ENCODE peak calls at places on chromosomes 2 and 18, in six cellular contexts. J, W, U, R, E and A are unnamed samples.

GRCh38 chr2:236483102-236483501 is 86.5 kb upstream of the ACKR3 start:
- DNase-seq in J (no peak), R (no peak), U (no peak), W (no peak), E (no peak), A (no peak)

GRCh38 chr18:62585274-62586147 is 62.7 kb downstream of the ZCCHC2 start:
- DNase-seq in U (no peak), R (no peak), W (no peak), J (no peak), E (no peak), A (no peak)

GRCh38 chr2:10549196-10549595 is 101.1 kb upstream of the ODC1 start:
- DNase-seq in R (no peak), W (no peak), E (no peak), U (no peak), J (no peak), A (no peak)

GRCh38 chr2:8538531-8538930 is 143.3 kb upstream of the ID2 start:
- DNase-seq in U (no peak), W (peak; percentile 59), E (no peak), J (no peak), R (no peak), A (no peak)

GRCh38 chr18:21306368-21306767 is 64.3 kb downstream of the GREB1L start:
- DNase-seq in J (no peak), E (no peak), U (no peak), W (no peak), R (no peak), A (no peak)

GRCh38 chr2:67952066-67952465 is 110.7 kb downstream of the C1D start:
- DNase-seq in R (no peak), U (no peak), W (no peak), J (no peak), E (no peak), A (no peak)

GRCh38 chr2:102226612-102227351 is 40.0 kb downstream of the IL1RL2 start:
- DNase-seq in U (no peak), R (peak; percentile 30), J (no peak), E (no peak), W (no peak), A (no peak)

GRCh38 chr2:227884511-227884947 is 13.1 kb downstream of the DAW1 start:
- DNase-seq in U (peak; percentile 46), W (no peak), R (peak; percentile 72), E (peak; percentile 87), J (peak; percentile 84), A (peak; percentile 70)

GRCh38 chr2:205680067-205680466 is 2.2 kb upstream of the NRP2 start:
- DNase-seq in E (peak; percentile 70), U (peak; percentile 36), R (peak; percentile 92), W (no peak), J (no peak), A (peak; percentile 90)

GRCh38 chr2:53777134-53777533 is 9.5 kb downstream of the CHAC2 start:
- DNase-seq in W (no peak), J (no peak), E (no peak), U (no peak), R (no peak), A (no peak)

GRCh38 chr2:152343426-152343825 is 8.5 kb downstream of the FMNL2 start:
- DNase-seq in R (no peak), J (no peak), E (no peak), U (no peak), W (no peak), A (no peak)

GRCh38 chr2:73083886-73084792 is 12.6 kb upstream of the SFXN5 start:
- DNase-seq in R (no peak), J (no peak), U (no peak), W (no peak), E (no peak), A (no peak)

GRCh38 chr2:130371723-130372054 is 15.8 kb downstream of the PTPN18 start:
- DNase-seq in E (no peak), W (no peak), U (peak; percentile 56), R (peak; percentile 21), J (peak; percentile 67), A (no peak)

GRCh38 chr2:150165988-150166965 is 321.2 kb downstream of the RND3 start:
- DNase-seq in R (no peak), U (no peak), E (no peak), W (no peak), J (no peak), A (no peak)

GRCh38 chr2:101697794-101698418 is 399 bp downstream of the MAP4K4 start:
- DNase-seq in E (peak; percentile 27), J (no peak), W (no peak), U (no peak), R (no peak), A (peak; percentile 56)

GRCh38 chr18:28834889-28835288 is 658.0 kb upstream of the CDH2 start:
- DNase-seq in U (no peak), J (no peak), W (no peak), E (no peak), R (peak; percentile 57), A (peak; percentile 56)

GRCh38 chr2:98833917-98834263 is 102.1 kb downstream of the CRACDL start:
- DNase-seq in U (no peak), R (no peak), W (no peak), J (no peak), E (no peak), A (no peak)

GRCh38 chr2:98832172-98832571 is 101.2 kb upstream of the MGAT4A start:
- DNase-seq in J (no peak), W (no peak), E (no peak), U (no peak), R (no peak), A (no peak)

GRCh38 chr2:98839292-98839691 is 96.7 kb downstream of the CRACDL start:
- DNase-seq in J (no peak), W (no peak), U (no peak), E (no peak), R (peak; percentile 19), A (no peak)

GRCh38 chr2:98833172-98833916 is 102.4 kb upstream of the MGAT4A start:
- DNase-seq in J (no peak), U (no peak), E (no peak), R (no peak), W (no peak), A (no peak)

GRCh38 chr2:98835831-98836385 is 100.1 kb downstream of the CRACDL start:
- DNase-seq in J (no peak), R (no peak), U (peak; percentile 32), E (no peak), W (no peak), A (no peak)
- H3K4me1 ChIP-seq in J (peaks cover 30% of the 10 kb centered on the region), R (no peaks in the 10 kb centered on the region), U (no peaks in the 10 kb centered on the region), E (no peaks in the 10 kb centered on the region), W (no peaks in the 10 kb centered on the region), A (no peaks in the 10 kb centered on the region)

GRCh38 chr2:180542510-180542909 is 437.9 kb upstream of the UBE2E3 start:
- DNase-seq in J (no peak), E (no peak), R (no peak), W (no peak), U (no peak), A (peak; percentile 20)

GRCh38 chr2:180540761-180541160 is 439.6 kb upstream of the UBE2E3 start:
- DNase-seq in R (no peak), W (no peak), U (no peak), E (no peak), J (no peak), A (peak; percentile 68)

DNA sequence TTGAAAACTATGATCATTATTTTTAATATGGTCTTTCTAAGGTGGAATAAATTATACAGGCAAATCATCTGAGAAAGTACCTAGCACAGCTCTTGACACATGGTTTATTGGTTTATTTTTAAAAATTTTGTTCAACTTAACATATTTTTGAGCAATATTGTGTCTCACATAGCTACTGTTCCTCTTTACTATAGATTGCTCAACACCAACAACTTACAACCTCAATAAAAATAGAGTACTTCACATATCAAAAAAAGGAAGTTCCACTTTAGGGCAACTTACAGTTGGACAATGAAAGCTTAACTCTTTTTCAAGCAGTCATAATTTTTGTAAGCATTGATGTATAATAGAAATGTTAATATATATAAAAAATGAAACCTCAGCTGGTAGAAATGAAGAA is 440.9 kb upstream of the UBE2E3 start:
- DNase-seq in U (no peak), J (no peak), R (no peak), W (no peak), E (no peak), A (no peak)
- H3K27ac ChIP-seq in U (no peak overlapping the region), J (no peak overlapping the region), R (no peak overlapping the region), W (no peak overlapping the region), E (no peak overlapping the region), A (no peak overlapping the region)

DNA sequence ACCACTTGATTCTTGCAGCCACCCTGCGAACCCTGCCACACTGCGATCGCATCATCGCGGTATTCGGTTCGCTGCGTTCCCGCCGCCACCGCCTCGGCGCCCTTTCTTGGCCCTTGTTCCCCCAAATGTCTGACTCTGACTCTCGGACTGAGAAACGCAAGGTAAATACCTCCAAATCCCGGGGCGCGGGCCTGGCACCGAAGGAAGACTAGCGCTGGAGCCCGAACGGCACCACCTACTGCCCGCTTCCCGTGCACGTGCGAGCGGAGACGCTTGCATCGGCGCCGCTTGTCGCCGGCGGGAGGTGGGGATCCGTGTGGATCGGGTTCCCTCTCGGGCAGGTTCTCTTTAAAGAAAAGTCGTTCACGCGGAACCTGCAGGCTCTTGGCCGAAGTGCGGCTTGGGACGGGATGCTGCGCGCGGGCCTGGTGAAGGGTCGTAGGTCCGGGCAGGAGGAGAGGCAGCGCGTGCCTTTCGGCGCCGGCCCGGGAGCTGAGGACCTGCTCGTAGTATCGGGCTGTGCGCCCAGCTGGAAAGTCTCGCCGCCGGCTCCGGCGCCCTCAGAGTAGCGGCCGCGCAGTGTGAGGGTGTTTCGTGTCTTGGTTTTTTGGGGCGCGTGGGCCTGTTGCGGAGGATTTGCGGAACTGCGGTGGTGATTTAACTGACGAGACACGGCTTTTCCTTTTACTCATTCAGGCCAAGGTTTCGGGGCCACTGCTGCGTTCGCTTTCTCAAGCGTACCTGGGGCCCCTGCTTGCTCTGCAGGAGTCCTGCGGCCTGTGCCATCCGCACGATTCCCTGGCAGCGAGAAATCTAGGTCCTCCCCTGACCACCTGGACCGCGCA is 536 bp downstream of the BCL2L11 start:
- DNase-seq in E (peak; percentile 50), J (peak; percentile 76), W (peak; percentile 80), U (peak; percentile 51), R (no peak), A (no peak)
- TF ChIP-seq CTCF in E (no peak), J (no peak), W (no peak), U (no peak), R (no peak), A (no peak)

GRCh38 chr2:77121518-77121917 is 400.7 kb downstream of the LRRTM4 start:
- DNase-seq in U (no peak), E (no peak), W (no peak), J (no peak), R (no peak), A (no peak)

GRCh38 chr2:77127345-77127744 is 394.8 kb downstream of the LRRTM4 start:
- DNase-seq in R (no peak), U (no peak), W (no peak), E (no peak), J (no peak), A (no peak)
- H3K4me1 ChIP-seq in R (no peaks in the 10 kb centered on the region), U (no peaks in the 10 kb centered on the region), W (no peaks in the 10 kb centered on the region), E (no peaks in the 10 kb centered on the region), J (no peaks in the 10 kb centered on the region), A (no peaks in the 10 kb centered on the region)